ENCODE peak calls at places on chromosomes 6 and 20, in eight cellular contexts. One of them, this sample, is unnamed.

GRCh38 chr6:125302840-125303511 is 1.2 kb upstream of the HDDC2 start:
- DNase-seq in HL-60: no peak
- DNase-seq in H9: no peak
- DNase-seq in cardiac muscle cell: no peak
- DNase-seq in cardiac fibroblast: no peak
- DNase-seq in right atrium auricular region: no peak
- DNase-seq in PC-3: no peak
- DNase-seq in HCT116: no peak
- DNase-seq in this sample: no peak

GRCh38 chr6:31011153-31011552 is 879 bp downstream of the MUC22 start:
- DNase-seq in HCT116: no peak
- DNase-seq in HL-60: no peak
- DNase-seq in H9: no peak
- DNase-seq in cardiac muscle cell: no peak
- DNase-seq in PC-3: no peak
- DNase-seq in cardiac fibroblast: no peak
- DNase-seq in right atrium auricular region: no peak
- DNase-seq in this sample: no peak

GRCh38 chr6:11538049-11538798 is 675 bp downstream of the TMEM170B start:
- DNase-seq in PC-3: no peak
- DNase-seq in HCT116: no peak
- DNase-seq in cardiac muscle cell: peak; percentile 56
- DNase-seq in HL-60: no peak
- DNase-seq in right atrium auricular region: no peak
- DNase-seq in cardiac fibroblast: no peak
- DNase-seq in H9: peak; percentile 37
- DNase-seq in this sample: no peak

GRCh38 chr20:17635320-17635673 is 46.7 kb downstream of the RRBP1 start:
- DNase-seq in H9: no peak
- DNase-seq in cardiac muscle cell: no peak
- DNase-seq in cardiac fibroblast: no peak
- DNase-seq in HCT116: no peak
- DNase-seq in right atrium auricular region: no peak
- DNase-seq in PC-3: no peak
- DNase-seq in HL-60: no peak
- DNase-seq in this sample: no peak

GRCh38 chr20:63930971-63931553 is 25.2 kb downstream of the UCKL1 start:
- DNase-seq in HCT116: no peak
- DNase-seq in PC-3: no peak
- DNase-seq in H9: no peak
- DNase-seq in right atrium auricular region: no peak
- DNase-seq in cardiac muscle cell: no peak
- DNase-seq in HL-60: no peak
- DNase-seq in cardiac fibroblast: no peak
- DNase-seq in this sample: no peak

GRCh38 chr6:57021086-57021720 is 25.3 kb upstream of the KIAA1586 start:
- DNase-seq in H9: no peak
- DNase-seq in right atrium auricular region: no peak
- DNase-seq in PC-3: peak; percentile 81
- DNase-seq in cardiac fibroblast: peak; percentile 75
- DNase-seq in HCT116: peak; percentile 51
- DNase-seq in cardiac muscle cell: peak; percentile 46
- DNase-seq in HL-60: no peak
- DNase-seq in this sample: peak; percentile 59

GRCh38 chr6:123316733-123317323 is 319.9 kb downstream of the TRDN start:
- DNase-seq in HCT116: no peak
- DNase-seq in PC-3: peak; percentile 47
- DNase-seq in right atrium auricular region: no peak
- DNase-seq in HL-60: no peak
- DNase-seq in cardiac muscle cell: peak; percentile 43
- DNase-seq in cardiac fibroblast: peak; percentile 54
- DNase-seq in H9: no peak
- DNase-seq in this sample: peak; percentile 30

GRCh38 chr6:91664327-91664959 is 1077.6 kb upstream of the MAP3K7 start:
- DNase-seq in right atrium auricular region: no peak
- DNase-seq in HCT116: no peak
- DNase-seq in H9: no peak
- DNase-seq in HL-60: no peak
- DNase-seq in cardiac muscle cell: no peak
- DNase-seq in cardiac fibroblast: no peak
- DNase-seq in PC-3: no peak
- DNase-seq in this sample: no peak

GRCh38 chr6:111725446-111726112 is 119.9 kb upstream of the TRAF3IP2 start:
- DNase-seq in HL-60: no peak
- DNase-seq in right atrium auricular region: peak; percentile 74
- DNase-seq in cardiac fibroblast: no peak
- DNase-seq in HCT116: no peak
- DNase-seq in PC-3: no peak
- DNase-seq in cardiac muscle cell: no peak
- DNase-seq in H9: no peak
- DNase-seq in this sample: no peak

GRCh38 chr6:22049002-22049401 is 247.8 kb downstream of the PRL start:
- DNase-seq in HL-60: no peak
- DNase-seq in cardiac muscle cell: no peak
- DNase-seq in H9: no peak
- DNase-seq in HCT116: no peak
- DNase-seq in PC-3: peak; percentile 46
- DNase-seq in right atrium auricular region: no peak
- DNase-seq in cardiac fibroblast: peak; percentile 50
- DNase-seq in this sample: peak; percentile 6

GRCh38 chr6:2429032-2429431 is 183.6 kb upstream of the GMDS start:
- DNase-seq in HL-60: no peak
- DNase-seq in right atrium auricular region: no peak
- DNase-seq in HCT116: no peak
- DNase-seq in cardiac muscle cell: no peak
- DNase-seq in cardiac fibroblast: no peak
- DNase-seq in H9: no peak
- DNase-seq in PC-3: no peak
- DNase-seq in this sample: no peak

GRCh38 chr6:41901882-41902519 is 6.8 kb upstream of the USP49 start:
- DNase-seq in right atrium auricular region: no peak
- DNase-seq in cardiac fibroblast: peak; percentile 61
- DNase-seq in cardiac muscle cell: no peak
- DNase-seq in H9: peak; percentile 47
- DNase-seq in PC-3: peak; percentile 49
- DNase-seq in HCT116: no peak
- DNase-seq in HL-60: no peak
- DNase-seq in this sample: peak; percentile 28

GRCh38 chr6:16377470-16377869 is 139.1 kb downstream of the GMPR start:
- DNase-seq in PC-3: no peak
- DNase-seq in H9: no peak
- DNase-seq in cardiac muscle cell: no peak
- DNase-seq in cardiac fibroblast: no peak
- DNase-seq in right atrium auricular region: no peak
- DNase-seq in HL-60: no peak
- DNase-seq in HCT116: no peak
- DNase-seq in this sample: no peak

GRCh38 chr20:23135449-23136447 is 49.6 kb upstream of the CD93 start:
- DNase-seq in cardiac fibroblast: no peak
- DNase-seq in cardiac muscle cell: no peak
- DNase-seq in PC-3: no peak
- DNase-seq in HCT116: no peak
- DNase-seq in H9: no peak
- DNase-seq in right atrium auricular region: no peak
- DNase-seq in HL-60: no peak
- DNase-seq in this sample: no peak

GRCh38 chr20:46104262-46104661 is 13.9 kb upstream of the CD40 start:
- DNase-seq in PC-3: no peak
- DNase-seq in HCT116: no peak
- DNase-seq in right atrium auricular region: no peak
- DNase-seq in cardiac muscle cell: no peak
- DNase-seq in HL-60: no peak
- DNase-seq in cardiac fibroblast: no peak
- DNase-seq in H9: no peak
- DNase-seq in this sample: no peak

GRCh38 chr20:46101957-46102356 is 12.2 kb upstream of the NCOA5 start:
- DNase-seq in cardiac fibroblast: no peak
- DNase-seq in right atrium auricular region: no peak
- DNase-seq in H9: no peak
- DNase-seq in cardiac muscle cell: no peak
- DNase-seq in PC-3: no peak
- DNase-seq in HL-60: no peak
- DNase-seq in HCT116: no peak
- DNase-seq in this sample: no peak

GRCh38 chr20:46102940-46103339 is 13.2 kb upstream of the NCOA5 start:
- DNase-seq in HL-60: no peak
- DNase-seq in H9: no peak
- DNase-seq in cardiac fibroblast: no peak
- DNase-seq in HCT116: no peak
- DNase-seq in cardiac muscle cell: no peak
- DNase-seq in PC-3: no peak
- DNase-seq in right atrium auricular region: no peak
- DNase-seq in this sample: no peak

GRCh38 chr20:46099491-46100287 is 9.9 kb upstream of the NCOA5 start:
- DNase-seq in cardiac fibroblast: no peak
- DNase-seq in cardiac muscle cell: no peak
- DNase-seq in HL-60: no peak
- DNase-seq in H9: peak; percentile 76
- DNase-seq in HCT116: no peak
- DNase-seq in right atrium auricular region: no peak
- DNase-seq in PC-3: no peak
- DNase-seq in this sample: no peak
- TF ChIP-seq CTCF in cardiac fibroblast: no peak
- TF ChIP-seq CTCF in cardiac muscle cell: peak; percentile 9
- TF ChIP-seq CTCF in HL-60: no peak
- TF ChIP-seq CTCF in H9: peak; percentile 49
- TF ChIP-seq CTCF in HCT116: no peak
- TF ChIP-seq CTCF in right atrium auricular region: no peak
- TF ChIP-seq CTCF in PC-3: no peak
- TF ChIP-seq CTCF in this sample: no peak

GRCh38 chr6:151916680-151917164 is 109.2 kb downstream of the ESR1 start:
- DNase-seq in HCT116: no peak
- DNase-seq in H9: no peak
- DNase-seq in HL-60: no peak
- DNase-seq in PC-3: peak; percentile 89
- DNase-seq in cardiac muscle cell: no peak
- DNase-seq in right atrium auricular region: no peak
- DNase-seq in cardiac fibroblast: peak; percentile 95
- DNase-seq in this sample: peak; percentile 72

GRCh38 chr6:151916075-151916474 is 108.6 kb downstream of the ESR1 start:
- DNase-seq in PC-3: peak; percentile 15
- DNase-seq in right atrium auricular region: no peak
- DNase-seq in HCT116: no peak
- DNase-seq in H9: no peak
- DNase-seq in cardiac muscle cell: no peak
- DNase-seq in HL-60: no peak
- DNase-seq in cardiac fibroblast: no peak
- DNase-seq in this sample: no peak

GRCh38 chr6:151905854-151906253 is 98.4 kb downstream of the ESR1 start:
- DNase-seq in right atrium auricular region: no peak
- DNase-seq in H9: no peak
- DNase-seq in HL-60: no peak
- DNase-seq in PC-3: no peak
- DNase-seq in cardiac fibroblast: no peak
- DNase-seq in cardiac muscle cell: no peak
- DNase-seq in HCT116: no peak
- DNase-seq in this sample: no peak

GRCh38 chr6:151914475-151914874 is 107.0 kb downstream of the ESR1 start:
- DNase-seq in PC-3: peak; percentile 84
- DNase-seq in HCT116: no peak
- DNase-seq in cardiac fibroblast: peak; percentile 81
- DNase-seq in right atrium auricular region: no peak
- DNase-seq in cardiac muscle cell: no peak
- DNase-seq in H9: no peak
- DNase-seq in HL-60: no peak
- DNase-seq in this sample: peak; percentile 55

GRCh38 chr6:151911401-151911800 is 103.9 kb downstream of the ESR1 start:
- DNase-seq in HCT116: no peak
- DNase-seq in right atrium auricular region: no peak
- DNase-seq in cardiac muscle cell: no peak
- DNase-seq in PC-3: peak; percentile 35
- DNase-seq in HL-60: no peak
- DNase-seq in cardiac fibroblast: peak; percentile 24
- DNase-seq in H9: no peak
- DNase-seq in this sample: no peak
- TF ChIP-seq CTCF in HCT116: no peak
- TF ChIP-seq CTCF in right atrium auricular region: no peak
- TF ChIP-seq CTCF in cardiac muscle cell: no peak
- TF ChIP-seq CTCF in PC-3: no peak
- TF ChIP-seq CTCF in HL-60: no peak
- TF ChIP-seq CTCF in cardiac fibroblast: peak; percentile 4
- TF ChIP-seq CTCF in H9: no peak
- TF ChIP-seq CTCF in this sample: no peak

GRCh38 chr6:161215876-161216615 is 57.8 kb downstream of the AGPAT4 start:
- DNase-seq in cardiac fibroblast: peak; percentile 54
- DNase-seq in H9: no peak
- DNase-seq in HL-60: no peak
- DNase-seq in right atrium auricular region: no peak
- DNase-seq in cardiac muscle cell: no peak
- DNase-seq in PC-3: no peak
- DNase-seq in HCT116: no peak
- DNase-seq in this sample: peak; percentile 73

GRCh38 chr6:161217631-161218030 is 56.2 kb downstream of the AGPAT4 start:
- DNase-seq in PC-3: no peak
- DNase-seq in H9: no peak
- DNase-seq in cardiac muscle cell: no peak
- DNase-seq in HL-60: no peak
- DNase-seq in HCT116: no peak
- DNase-seq in right atrium auricular region: no peak
- DNase-seq in cardiac fibroblast: no peak
- DNase-seq in this sample: no peak

GRCh38 chr6:161219336-161220079 is 54.4 kb downstream of the AGPAT4 start:
- DNase-seq in HCT116: no peak
- DNase-seq in PC-3: no peak
- DNase-seq in right atrium auricular region: no peak
- DNase-seq in H9: no peak
- DNase-seq in cardiac muscle cell: no peak
- DNase-seq in HL-60: no peak
- DNase-seq in cardiac fibroblast: no peak
- DNase-seq in this sample: no peak

GRCh38 chr6:161216616-161217205 is 57.1 kb downstream of the AGPAT4 start:
- DNase-seq in H9: no peak
- DNase-seq in HCT116: no peak
- DNase-seq in right atrium auricular region: no peak
- DNase-seq in cardiac fibroblast: no peak
- DNase-seq in PC-3: no peak
- DNase-seq in HL-60: no peak
- DNase-seq in cardiac muscle cell: no peak
- DNase-seq in this sample: no peak

DNA sequence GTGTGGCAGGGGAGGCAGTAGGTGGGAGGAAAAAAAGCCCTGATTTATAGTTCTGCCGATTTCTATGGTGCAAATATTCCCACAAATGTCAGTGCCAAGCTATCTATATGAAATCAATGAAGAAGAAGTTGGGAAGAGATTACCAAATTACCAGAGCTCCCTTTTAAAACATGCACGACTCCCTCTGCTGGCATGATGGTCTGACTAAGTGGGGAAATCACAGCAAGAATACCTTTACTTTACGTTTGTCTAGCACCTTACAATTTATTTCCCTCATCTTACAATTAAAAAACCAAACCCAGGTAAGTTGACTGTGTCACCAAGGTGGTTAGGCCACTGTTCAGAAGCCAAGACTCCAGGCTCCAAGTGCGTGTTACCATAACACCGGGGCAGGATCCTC is 55.6 kb downstream of the AGPAT4 start:
- DNase-seq in HL-60: no peak
- DNase-seq in PC-3: no peak
- DNase-seq in cardiac fibroblast: peak; percentile 27
- DNase-seq in cardiac muscle cell: no peak
- DNase-seq in right atrium auricular region: no peak
- DNase-seq in H9: no peak
- DNase-seq in HCT116: no peak
- DNase-seq in this sample: no peak
- TF ChIP-seq CTCF in HL-60: no peak
- TF ChIP-seq CTCF in PC-3: peak; percentile 37
- TF ChIP-seq CTCF in cardiac fibroblast: peak; percentile 2
- TF ChIP-seq CTCF in cardiac muscle cell: no peak
- TF ChIP-seq CTCF in right atrium auricular region: no peak
- TF ChIP-seq CTCF in H9: peak; percentile 40
- TF ChIP-seq CTCF in HCT116: no peak
- TF ChIP-seq CTCF in this sample: peak; percentile 23

GRCh38 chr20:1325173-1326030 is 3.5 kb downstream of the SDCBP2 start:
- DNase-seq in cardiac fibroblast: peak; percentile 99
- DNase-seq in HCT116: peak; percentile 88
- DNase-seq in PC-3: peak; percentile 98
- DNase-seq in HL-60: peak; percentile 84
- DNase-seq in H9: peak; percentile 96
- DNase-seq in cardiac muscle cell: peak; percentile 96
- DNase-seq in right atrium auricular region: peak; percentile 98
- DNase-seq in this sample: peak; percentile 99
- TF ChIP-seq CTCF in cardiac fibroblast: no peak
- TF ChIP-seq CTCF in HCT116: no peak
- TF ChIP-seq CTCF in PC-3: no peak
- TF ChIP-seq CTCF in HL-60: no peak
- TF ChIP-seq CTCF in H9: no peak
- TF ChIP-seq CTCF in cardiac muscle cell: peak; percentile 8
- TF ChIP-seq CTCF in right atrium auricular region: no peak
- TF ChIP-seq CTCF in this sample: no peak